ENCODE peak calls at places on chromosomes 11 and 22, in five cellular contexts. One of them, this sample, is unnamed.

GRCh38 chr11:91707652-91708051 is 517.0 kb upstream of the FAT3 start:
- DNase-seq in AG04450: no peak
- DNase-seq in choroid plexus epithelial cell: no peak
- DNase-seq in BJ: no peak
- DNase-seq in astrocyte of the spinal cord: no peak
- DNase-seq in this sample: no peak

GRCh38 chr11:120566176-120566575 is 54.6 kb downstream of the GRIK4 start:
- DNase-seq in BJ: no peak
- DNase-seq in choroid plexus epithelial cell: peak
- DNase-seq in astrocyte of the spinal cord: peak
- DNase-seq in AG04450: no peak
- DNase-seq in this sample: peak

GRCh38 chr11:120061036-120061760 is 76.7 kb downstream of the TRIM29 start:
- DNase-seq in BJ: no peak
- DNase-seq in AG04450: no peak
- DNase-seq in choroid plexus epithelial cell: peak
- DNase-seq in astrocyte of the spinal cord: no peak
- DNase-seq in this sample: no peak

GRCh38 chr11:47052165-47052564 is 115.6 kb downstream of the CSTPP1 start:
- DNase-seq in BJ: no peak
- DNase-seq in astrocyte of the spinal cord: no peak
- DNase-seq in AG04450: no peak
- DNase-seq in choroid plexus epithelial cell: no peak
- DNase-seq in this sample: no peak

GRCh38 chr22:40261783-40262182 is 84.1 kb downstream of the TNRC6B start:
- DNase-seq in BJ: no peak
- DNase-seq in choroid plexus epithelial cell: no peak
- DNase-seq in AG04450: no peak
- DNase-seq in astrocyte of the spinal cord: no peak
- DNase-seq in this sample: no peak

GRCh38 chr11:19199037-19199436 is 2.7 kb downstream of the CSRP3 start:
- DNase-seq in astrocyte of the spinal cord: no peak
- DNase-seq in choroid plexus epithelial cell: no peak
- DNase-seq in AG04450: no peak
- DNase-seq in BJ: no peak
- DNase-seq in this sample: no peak

GRCh38 chr11:66324626-66325025 is 7.8 kb upstream of the CD248 start:
- DNase-seq in astrocyte of the spinal cord: peak
- DNase-seq in BJ: no peak
- DNase-seq in AG04450: no peak
- DNase-seq in choroid plexus epithelial cell: peak
- DNase-seq in this sample: no peak

GRCh38 chr11:72762641-72763304 is 10.6 kb upstream of the ARAP1 start:
- DNase-seq in BJ: no peak
- DNase-seq in astrocyte of the spinal cord: no peak
- DNase-seq in AG04450: no peak
- DNase-seq in choroid plexus epithelial cell: no peak
- DNase-seq in this sample: no peak

GRCh38 chr11:114892381-114893197 is 214.3 kb downstream of the NXPE2 start:
- DNase-seq in choroid plexus epithelial cell: no peak
- DNase-seq in AG04450: no peak
- DNase-seq in astrocyte of the spinal cord: no peak
- DNase-seq in BJ: no peak
- DNase-seq in this sample: no peak

GRCh38 chr22:42938976-42939375 is 76.0 kb downstream of the PACSIN2 start:
- DNase-seq in astrocyte of the spinal cord: no peak
- DNase-seq in BJ: no peak
- DNase-seq in choroid plexus epithelial cell: no peak
- DNase-seq in AG04450: no peak
- DNase-seq in this sample: peak

GRCh38 chr11:18844753-18845367 is 53.3 kb upstream of the PTPN5 start:
- DNase-seq in BJ: no peak
- DNase-seq in AG04450: no peak
- DNase-seq in choroid plexus epithelial cell: peak
- DNase-seq in astrocyte of the spinal cord: peak
- DNase-seq in this sample: peak

GRCh38 chr11:68146704-68147474 is 25.7 kb upstream of the CHKA start:
- DNase-seq in BJ: no peak
- DNase-seq in AG04450: no peak
- DNase-seq in choroid plexus epithelial cell: peak
- DNase-seq in astrocyte of the spinal cord: peak
- DNase-seq in this sample: peak

GRCh38 chr11:108733479-108734116 is 68.7 kb downstream of the DDX10 start:
- DNase-seq in astrocyte of the spinal cord: peak
- DNase-seq in choroid plexus epithelial cell: peak
- DNase-seq in AG04450: no peak
- DNase-seq in BJ: peak
- DNase-seq in this sample: peak

GRCh38 chr11:38718049-38718448 is 2120.0 kb upstream of the RAG2 start:
- DNase-seq in astrocyte of the spinal cord: no peak
- DNase-seq in AG04450: no peak
- DNase-seq in BJ: no peak
- DNase-seq in choroid plexus epithelial cell: peak
- DNase-seq in this sample: peak

GRCh38 chr11:1411301-1411700 is 21.6 kb downstream of the BRSK2 start:
- DNase-seq in astrocyte of the spinal cord: no peak
- DNase-seq in BJ: no peak
- DNase-seq in choroid plexus epithelial cell: no peak
- DNase-seq in AG04450: no peak
- DNase-seq in this sample: no peak
- H3K4me3 ChIP-seq in astrocyte of the spinal cord: no peak
- H3K4me3 ChIP-seq in BJ: no peak
- H3K4me3 ChIP-seq in choroid plexus epithelial cell: no peak
- H3K4me3 ChIP-seq in AG04450: no peak
- H3K4me3 ChIP-seq in this sample: no peak

GRCh38 chr11:32332990-32333334 is 102.4 kb downstream of the WT1 start:
- DNase-seq in astrocyte of the spinal cord: no peak
- DNase-seq in BJ: no peak
- DNase-seq in choroid plexus epithelial cell: no peak
- DNase-seq in AG04450: no peak
- DNase-seq in this sample: no peak
- H3K4me3 ChIP-seq in astrocyte of the spinal cord: peak
- H3K4me3 ChIP-seq in BJ: no peak
- H3K4me3 ChIP-seq in choroid plexus epithelial cell: peak
- H3K4me3 ChIP-seq in AG04450: no peak
- H3K4me3 ChIP-seq in this sample: no peak

GRCh38 chr11:128686745-128687177 is 7.1 kb upstream of the FLI1 start:
- DNase-seq in BJ: no peak
- DNase-seq in AG04450: no peak
- DNase-seq in astrocyte of the spinal cord: peak
- DNase-seq in choroid plexus epithelial cell: peak
- DNase-seq in this sample: peak
- H3K4me3 ChIP-seq in BJ: peak
- H3K4me3 ChIP-seq in AG04450: peak
- H3K4me3 ChIP-seq in astrocyte of the spinal cord: peak
- H3K4me3 ChIP-seq in choroid plexus epithelial cell: peak
- H3K4me3 ChIP-seq in this sample: peak

GRCh38 chr11:35187996-35188395 is 49.0 kb downstream of the CD44 start:
- DNase-seq in choroid plexus epithelial cell: no peak
- DNase-seq in astrocyte of the spinal cord: no peak
- DNase-seq in AG04450: no peak
- DNase-seq in BJ: no peak
- DNase-seq in this sample: no peak

GRCh38 chr11:35190804-35191348 is 51.9 kb downstream of the CD44 start:
- DNase-seq in choroid plexus epithelial cell: peak
- DNase-seq in astrocyte of the spinal cord: no peak
- DNase-seq in BJ: no peak
- DNase-seq in AG04450: peak
- DNase-seq in this sample: no peak

GRCh38 chr11:35193767-35194166 is 54.8 kb downstream of the CD44 start:
- DNase-seq in astrocyte of the spinal cord: no peak
- DNase-seq in BJ: no peak
- DNase-seq in choroid plexus epithelial cell: no peak
- DNase-seq in AG04450: no peak
- DNase-seq in this sample: no peak

DNA sequence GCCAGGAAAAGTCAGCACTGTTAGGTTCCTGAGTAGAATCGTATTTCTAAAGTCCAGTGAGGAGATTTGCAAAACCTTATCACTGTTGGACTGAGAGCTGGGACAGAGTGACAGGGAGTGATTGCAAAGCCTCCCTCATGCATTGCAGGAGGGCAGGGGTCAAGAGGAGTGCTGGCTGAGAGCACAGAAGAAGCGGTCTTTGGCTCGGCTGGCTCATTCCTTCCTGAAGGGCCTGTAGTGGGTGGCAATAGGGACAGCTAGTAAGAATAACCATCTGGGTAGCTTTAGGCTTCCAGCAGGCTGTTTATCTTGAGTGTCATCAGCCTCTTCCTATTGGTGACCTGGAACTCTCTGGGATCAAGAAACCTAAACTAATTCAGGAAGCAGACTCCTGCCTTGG is 53.4 kb downstream of the CD44 start:
- DNase-seq in AG04450: no peak
- DNase-seq in choroid plexus epithelial cell: peak
- DNase-seq in BJ: no peak
- DNase-seq in astrocyte of the spinal cord: no peak
- DNase-seq in this sample: no peak
- H3K4me3 ChIP-seq in AG04450: no peak
- H3K4me3 ChIP-seq in choroid plexus epithelial cell: no peak
- H3K4me3 ChIP-seq in BJ: no peak
- H3K4me3 ChIP-seq in astrocyte of the spinal cord: no peak
- H3K4me3 ChIP-seq in this sample: no peak

GRCh38 chr11:112962854-112963367 is 1.7 kb downstream of the NCAM1 start:
- DNase-seq in choroid plexus epithelial cell: no peak
- DNase-seq in AG04450: no peak
- DNase-seq in BJ: no peak
- DNase-seq in astrocyte of the spinal cord: peak
- DNase-seq in this sample: no peak
- H3K4me3 ChIP-seq in choroid plexus epithelial cell: peak
- H3K4me3 ChIP-seq in AG04450: no peak
- H3K4me3 ChIP-seq in BJ: peak
- H3K4me3 ChIP-seq in astrocyte of the spinal cord: peak
- H3K4me3 ChIP-seq in this sample: no peak

GRCh38 chr11:44018127-44018521 is 29.7 kb upstream of the ACCSL start:
- DNase-seq in AG04450: no peak
- DNase-seq in astrocyte of the spinal cord: no peak
- DNase-seq in BJ: no peak
- DNase-seq in choroid plexus epithelial cell: no peak
- DNase-seq in this sample: no peak
- H3K4me3 ChIP-seq in AG04450: no peak
- H3K4me3 ChIP-seq in astrocyte of the spinal cord: no peak
- H3K4me3 ChIP-seq in BJ: no peak
- H3K4me3 ChIP-seq in choroid plexus epithelial cell: no peak
- H3K4me3 ChIP-seq in this sample: no peak

GRCh38 chr11:110429614-110430266 is at the start of gene FDX1:
- DNase-seq in BJ: no peak
- DNase-seq in astrocyte of the spinal cord: peak
- DNase-seq in choroid plexus epithelial cell: peak
- DNase-seq in AG04450: peak
- DNase-seq in this sample: peak
- H3K4me3 ChIP-seq in BJ: peak
- H3K4me3 ChIP-seq in astrocyte of the spinal cord: peak
- H3K4me3 ChIP-seq in choroid plexus epithelial cell: peak
- H3K4me3 ChIP-seq in AG04450: peak
- H3K4me3 ChIP-seq in this sample: peak

DNA sequence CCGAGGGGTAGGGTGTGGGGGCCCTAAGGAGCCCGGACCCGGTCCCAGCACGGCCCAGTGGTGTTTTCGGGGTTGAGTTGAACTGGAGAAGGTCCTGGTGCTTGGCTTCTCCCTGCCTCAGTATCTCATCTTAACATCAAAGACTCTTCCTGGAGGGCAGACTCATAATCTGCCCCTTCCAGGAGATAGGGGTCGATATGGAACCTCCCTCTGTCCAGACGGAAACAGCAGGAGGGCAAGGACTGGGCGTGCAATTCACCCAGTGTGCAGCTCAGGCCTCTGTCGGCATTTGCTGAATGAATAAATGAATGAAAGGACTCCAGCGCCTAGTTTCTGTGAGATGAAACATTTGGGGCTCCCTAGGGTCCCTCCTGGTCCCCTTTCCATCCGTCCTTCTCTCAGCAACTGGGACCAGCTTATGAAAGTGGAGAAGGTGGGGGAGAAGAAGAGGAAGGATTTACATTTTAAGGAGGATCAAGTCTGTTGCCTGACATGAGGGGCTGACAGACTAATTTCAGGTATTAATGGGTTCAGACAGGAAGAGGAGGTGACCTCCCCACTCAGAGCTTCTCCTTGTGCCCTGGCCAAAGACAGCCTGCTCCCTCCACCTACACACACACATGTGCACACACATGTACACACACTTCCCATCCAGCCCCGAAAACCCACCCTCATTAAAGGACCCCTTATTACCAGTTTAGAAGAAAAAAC is 1.1 kb upstream of the SHISA8 start:
- DNase-seq in BJ: no peak
- DNase-seq in AG04450: no peak
- DNase-seq in choroid plexus epithelial cell: no peak
- DNase-seq in astrocyte of the spinal cord: no peak
- DNase-seq in this sample: no peak
- H3K4me3 ChIP-seq in BJ: no peak
- H3K4me3 ChIP-seq in AG04450: no peak
- H3K4me3 ChIP-seq in choroid plexus epithelial cell: no peak
- H3K4me3 ChIP-seq in astrocyte of the spinal cord: no peak
- H3K4me3 ChIP-seq in this sample: no peak